ENCODE peak calls at places on chromosomes 16 and 17, in nine cellular contexts. A is SK-N-SH, O is esophagus muscularis mucosa, D is suprapubic skin, L is HCT116, B is transverse colon, K is stomach, J is HL-60, E is Panc1. W is an unnamed sample.

GRCh38 chr16:1075546-1075945 is 3.0 kb downstream of the SSTR5 start:
- DNase-seq in O (no peak), K (no peak), A (no peak), D (no peak), L (no peak), B (no peak), J (no peak), E (no peak), W (no peak)

GRCh38 chr17:61218438-61218837 is 181.2 kb upstream of the TBX2 start:
- DNase-seq in B (no peak), L (no peak), O (no peak), K (no peak), A (no peak), J (peak), D (no peak), E (peak), W (no peak)

GRCh38 chr16:73210686-73211085 is 162.8 kb upstream of the ZFHX3 start:
- DNase-seq in K (no peak), L (no peak), E (no peak), O (no peak), J (no peak), D (no peak), B (no peak), A (no peak), W (no peak)

GRCh38 chr17:60524463-60525346 is 1.3 kb downstream of the APPBP2 start:
- DNase-seq in J (peak), A (peak), E (no peak), D (no peak), K (no peak), B (no peak), O (peak), L (no peak), W (no peak)

GRCh38 chr17:36657763-36658490 is 56.5 kb downstream of the MRM1 start:
- DNase-seq in B (peak), K (peak), J (no peak), D (no peak), A (peak), E (no peak), O (no peak), L (no peak), W (no peak)

GRCh38 chr16:12184419-12184831 is 207.9 kb downstream of the SNX29 start:
- DNase-seq in L (no peak), K (no peak), J (no peak), E (no peak), B (no peak), D (no peak), A (no peak), O (no peak), W (no peak)

GRCh38 chr16:4682616-4683254 is 10.6 kb upstream of the NUDT16L1 start:
- DNase-seq in J (peak), B (no peak), K (peak), E (no peak), A (peak), O (no peak), D (no peak), L (no peak), W (peak)

GRCh38 chr17:72173475-72174116 is 52.8 kb downstream of the SOX9 start:
- DNase-seq in E (no peak), B (no peak), O (no peak), J (no peak), K (no peak), L (no peak), A (no peak), D (no peak), W (no peak)

GRCh38 chr17:74089869-74090464 is 113.5 kb upstream of the RPL38 start:
- DNase-seq in L (peak), O (no peak), K (peak), B (peak), D (no peak), E (peak), A (peak), J (peak), W (peak)

GRCh38 chr17:19317359-19318095 is 45.0 kb downstream of the B9D1 start:
- DNase-seq in K (peak), D (peak), B (peak), O (no peak), L (peak), E (no peak), J (peak), A (no peak), W (no peak)

GRCh38 chr16:80274576-80275191 is 266.1 kb upstream of the DYNLRB2 start:
- DNase-seq in O (no peak), J (no peak), L (no peak), E (no peak), K (no peak), D (no peak), B (no peak), A (no peak), W (no peak)

GRCh38 chr17:21689604-21690003 is 2.7 kb upstream of the KCNJ18 start:
- DNase-seq in D (no peak), O (no peak), B (no peak), K (no peak), J (no peak), L (peak), A (no peak), E (no peak), W (no peak)

GRCh38 chr17:11240841-11241610 is at the start of gene SHISA6:
- DNase-seq in E (no peak), O (no peak), B (no peak), L (no peak), D (peak), J (no peak), K (no peak), A (peak), W (peak)

GRCh38 chr16:48811478-48811877 is 201.5 kb upstream of the N4BP1 start:
- DNase-seq in O (peak), B (no peak), L (no peak), A (no peak), D (no peak), K (no peak), J (no peak), E (no peak), W (no peak)

GRCh38 chr17:47077576-47077975 is 98.5 kb upstream of the RPRML start:
- DNase-seq in D (no peak), K (no peak), B (no peak), L (no peak), E (no peak), J (no peak), A (no peak), O (no peak), W (no peak)

GRCh38 chr17:4446326-4447051 is 12.7 kb downstream of the SPNS3 start:
- DNase-seq in O (no peak), J (no peak), A (no peak), E (no peak), D (no peak), K (no peak), L (no peak), B (no peak), W (no peak)

GRCh38 chr16:86949630-86950029 is 367.6 kb downstream of the C16orf95 start:
- DNase-seq in E (no peak), D (no peak), B (no peak), A (no peak), K (no peak), J (no peak), O (no peak), L (no peak), W (no peak)

GRCh38 chr16:86953631-86954465 is 363.3 kb downstream of the C16orf95 start:
- DNase-seq in L (no peak), B (no peak), D (no peak), J (no peak), A (no peak), K (no peak), E (no peak), O (no peak), W (no peak)

GRCh38 chr16:86952769-86953168 is 364.4 kb downstream of the C16orf95 start:
- DNase-seq in O (no peak), K (no peak), E (no peak), A (no peak), B (no peak), D (no peak), L (no peak), J (no peak), W (no peak)

GRCh38 chr16:86951041-86951822 is 366.0 kb downstream of the C16orf95 start:
- DNase-seq in L (no peak), K (no peak), B (no peak), O (no peak), J (no peak), D (no peak), E (no peak), A (no peak), W (no peak)

GRCh38 chr16:86951831-86952598 is 365.2 kb downstream of the C16orf95 start:
- DNase-seq in L (peak), J (no peak), D (no peak), O (no peak), B (no peak), A (no peak), E (no peak), K (no peak), W (no peak)
- H3K4me3 ChIP-seq in L (peak), J (no peak), D (no peak), O (no peak), B (no peak), A (no peak), E (no peak), K (no peak), W (no peak)

DNA sequence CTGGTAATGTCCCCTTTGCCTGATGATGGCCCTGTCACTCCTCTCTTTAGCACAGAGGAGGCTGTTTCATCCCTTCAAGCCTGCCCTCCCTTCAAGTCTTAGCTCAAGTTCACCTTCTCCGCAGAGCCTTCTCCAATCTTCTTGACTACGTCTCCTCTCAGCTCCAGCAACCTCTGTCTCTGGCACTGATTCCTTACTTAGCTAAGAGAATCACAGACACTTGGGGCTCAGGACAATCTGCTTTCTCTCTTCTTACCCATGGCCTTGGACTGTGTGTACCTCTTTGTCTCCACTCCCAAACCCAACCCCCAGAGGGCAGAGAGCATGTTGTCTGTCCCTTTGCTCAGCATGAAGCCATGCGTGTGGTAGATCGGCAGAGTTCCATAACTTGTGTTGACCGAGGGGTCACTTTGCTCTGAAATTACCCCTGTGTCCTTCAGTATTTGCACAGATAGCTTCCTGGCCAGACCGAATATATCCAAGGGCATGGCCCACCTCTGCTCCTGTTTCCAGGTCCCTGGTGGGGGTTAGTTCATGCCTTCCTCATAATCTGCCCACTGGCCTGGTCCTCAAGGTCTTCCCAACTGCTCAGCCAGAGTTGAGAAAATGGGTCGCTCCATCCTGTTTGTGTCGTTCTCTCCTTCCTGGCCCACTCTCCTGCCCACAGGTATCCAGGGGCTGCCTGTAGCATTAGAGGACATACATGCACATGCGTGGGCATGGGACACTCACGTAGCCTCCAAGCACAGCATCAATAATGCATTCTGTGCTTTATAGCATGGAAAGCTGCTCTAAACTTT is 41.6 kb downstream of the MAPT start:
- DNase-seq in B (no peak), E (no peak), O (no peak), K (no peak), D (no peak), A (no peak), J (no peak), L (no peak), W (no peak)
- TF ChIP-seq POLR2AphosphoS5 in B (no peak), E (no peak), O (no peak), K (no peak), D (no peak), A (no peak), J (no peak), L (no peak), W (no peak)

GRCh38 chr17:79776378-79777165 is 1.4 kb upstream of the CBX2 start:
- DNase-seq in K (no peak), O (no peak), B (no peak), E (no peak), D (no peak), J (no peak), L (no peak), A (no peak), W (no peak)
- H3K4me3 ChIP-seq in K (no peak), O (peak), B (no peak), E (no peak), D (no peak), J (no peak), L (no peak), A (no peak), W (no peak)

GRCh38 chr16:86823125-86823524 is 244.8 kb downstream of the FOXL1 start:
- DNase-seq in A (no peak), J (no peak), D (no peak), B (no peak), K (no peak), L (no peak), E (peak), O (no peak), W (no peak)
- TF ChIP-seq POLR2AphosphoS5 in A (no peak), J (no peak), D (no peak), B (no peak), K (no peak), L (no peak), E (peak), O (no peak), W (no peak)

GRCh38 chr17:81520021-81520894 is 7.7 kb upstream of the ACTG1 start:
- DNase-seq in O (no peak), K (no peak), E (no peak), A (no peak), L (no peak), B (no peak), D (no peak), J (no peak), W (no peak)

GRCh38 chr17:81518113-81518784 is 5.7 kb upstream of the ACTG1 start:
- DNase-seq in A (no peak), K (no peak), B (peak), O (no peak), E (no peak), L (no peak), D (no peak), J (no peak), W (no peak)

GRCh38 chr17:81517339-81518112 is 4.9 kb upstream of the ACTG1 start:
- DNase-seq in L (no peak), B (peak), O (no peak), J (peak), K (no peak), A (no peak), E (no peak), D (no peak), W (no peak)

GRCh38 chr17:81518785-81519283 is 6.2 kb upstream of the ACTG1 start:
- DNase-seq in E (no peak), L (no peak), J (peak), O (no peak), K (peak), A (no peak), D (no peak), B (peak), W (no peak)

DNA sequence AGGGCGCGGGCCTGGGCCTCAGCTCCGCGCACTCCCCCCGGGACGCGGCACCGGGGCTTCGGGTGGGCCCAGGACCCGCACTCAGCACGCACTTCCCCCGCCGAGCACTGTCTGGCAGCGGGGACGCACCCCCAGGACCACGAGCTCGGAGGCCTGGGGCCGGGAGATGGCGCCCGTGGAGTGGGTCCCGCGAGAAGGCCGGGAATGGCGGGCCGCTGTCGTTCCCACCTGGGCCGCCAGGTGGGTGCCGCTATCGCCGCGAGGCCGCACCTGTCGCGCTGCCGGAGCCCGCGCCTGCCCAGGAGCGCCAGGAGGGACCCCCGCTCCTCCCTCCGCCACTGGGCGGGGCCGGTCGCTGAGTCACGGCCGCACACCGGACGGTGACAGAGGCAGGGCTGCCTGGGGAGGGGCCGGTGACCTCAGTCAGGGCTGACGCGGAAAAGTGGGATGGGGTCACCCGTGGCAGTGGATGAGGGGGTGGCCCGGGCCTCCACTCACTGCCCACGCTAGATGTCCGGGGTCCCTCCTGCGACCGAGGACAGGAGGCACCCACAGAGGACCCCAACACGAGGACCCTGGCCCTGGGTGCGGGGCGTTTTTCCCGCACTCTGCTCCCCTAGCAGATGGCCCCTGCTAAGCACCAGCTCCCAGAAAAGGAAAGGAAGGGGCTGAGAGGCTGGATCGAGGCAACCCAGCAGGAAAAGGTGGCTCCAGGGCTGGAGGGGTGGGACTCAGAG is 6.9 kb upstream of the ACTG1 start:
- DNase-seq in O (no peak), K (peak), B (peak), A (no peak), D (no peak), E (no peak), L (peak), J (no peak), W (peak)
- H3K4me3 ChIP-seq in O (peak), K (peak), B (peak), A (no peak), D (peak), E (peak), L (peak), J (peak), W (peak)

DNA sequence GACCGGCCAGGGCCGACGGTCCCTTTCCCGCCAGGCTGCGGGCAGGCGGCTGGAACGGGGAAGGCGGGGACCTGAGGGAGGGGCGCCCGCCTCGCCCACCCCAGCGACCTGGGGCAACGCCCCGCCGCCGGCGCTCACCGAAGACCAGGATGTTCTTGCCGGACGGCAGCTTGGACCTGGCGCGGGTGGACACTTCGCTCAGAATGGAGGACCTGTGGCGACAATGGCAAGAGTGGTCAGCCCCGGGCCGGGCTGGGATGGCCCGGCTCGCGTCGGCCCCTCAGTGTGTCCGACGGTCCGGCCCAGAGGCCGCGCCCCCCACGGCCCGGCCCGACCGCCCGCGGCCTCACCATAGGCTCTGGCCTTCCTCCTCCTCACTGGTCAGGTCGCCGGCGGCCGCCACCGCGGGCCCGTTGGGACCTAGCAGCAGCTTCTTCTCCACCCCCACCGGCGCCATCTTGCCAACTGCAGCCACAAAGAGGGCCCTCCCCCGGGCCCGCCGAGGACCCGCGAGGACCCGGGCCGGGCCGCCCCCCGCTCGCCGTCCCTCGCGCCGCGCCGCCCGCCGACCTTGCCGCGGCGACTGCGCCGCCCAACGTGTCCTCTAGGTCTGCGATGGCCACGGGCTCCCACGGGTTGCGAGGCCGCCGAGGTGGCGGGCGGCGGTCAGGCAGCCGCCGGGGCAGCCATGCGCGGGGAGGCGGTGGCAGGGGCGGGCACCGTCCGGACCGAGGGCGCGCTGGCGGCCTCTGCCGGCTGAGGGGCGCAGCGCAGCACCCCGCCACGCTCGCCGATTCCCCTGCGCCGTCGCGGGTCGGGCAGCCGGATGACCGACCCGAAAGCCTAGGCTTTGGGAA is at the start of gene DYNC1LI2:
- DNase-seq in D (peak), L (peak), B (peak), J (peak), O (no peak), E (no peak), K (peak), A (peak), W (peak)
- TF ChIP-seq POLR2AphosphoS5 in D (no peak), L (peak), B (no peak), J (no peak), O (no peak), E (no peak), K (no peak), A (peak), W (no peak)

GRCh38 chr16:88549671-88550643 is 20.2 kb upstream of the ZC3H18 start:
- DNase-seq in D (no peak), L (no peak), K (no peak), E (no peak), B (no peak), O (no peak), A (peak), J (no peak), W (no peak)
- H3K4me3 ChIP-seq in D (no peak), L (no peak), K (no peak), E (no peak), B (no peak), O (no peak), A (no peak), J (no peak), W (no peak)

GRCh38 chr17:31788956-31789355 is 70.1 kb downstream of the COPRS start:
- DNase-seq in B (no peak), O (no peak), D (no peak), K (no peak), E (no peak), A (no peak), L (no peak), J (no peak), W (no peak)

GRCh38 chr17:31789707-31790505 is 69.1 kb downstream of the COPRS start:
- DNase-seq in A (no peak), J (no peak), K (no peak), D (peak), O (no peak), E (no peak), L (no peak), B (no peak), W (no peak)

GRCh38 chr17:31788571-31788946 is 70.5 kb downstream of the COPRS start:
- DNase-seq in D (no peak), B (no peak), J (no peak), O (no peak), A (no peak), K (no peak), E (no peak), L (no peak), W (no peak)

GRCh38 chr17:31787082-31787481 is 72.0 kb downstream of the COPRS start:
- DNase-seq in O (no peak), A (no peak), J (no peak), L (no peak), E (no peak), D (no peak), K (no peak), B (no peak), W (no peak)

DNA sequence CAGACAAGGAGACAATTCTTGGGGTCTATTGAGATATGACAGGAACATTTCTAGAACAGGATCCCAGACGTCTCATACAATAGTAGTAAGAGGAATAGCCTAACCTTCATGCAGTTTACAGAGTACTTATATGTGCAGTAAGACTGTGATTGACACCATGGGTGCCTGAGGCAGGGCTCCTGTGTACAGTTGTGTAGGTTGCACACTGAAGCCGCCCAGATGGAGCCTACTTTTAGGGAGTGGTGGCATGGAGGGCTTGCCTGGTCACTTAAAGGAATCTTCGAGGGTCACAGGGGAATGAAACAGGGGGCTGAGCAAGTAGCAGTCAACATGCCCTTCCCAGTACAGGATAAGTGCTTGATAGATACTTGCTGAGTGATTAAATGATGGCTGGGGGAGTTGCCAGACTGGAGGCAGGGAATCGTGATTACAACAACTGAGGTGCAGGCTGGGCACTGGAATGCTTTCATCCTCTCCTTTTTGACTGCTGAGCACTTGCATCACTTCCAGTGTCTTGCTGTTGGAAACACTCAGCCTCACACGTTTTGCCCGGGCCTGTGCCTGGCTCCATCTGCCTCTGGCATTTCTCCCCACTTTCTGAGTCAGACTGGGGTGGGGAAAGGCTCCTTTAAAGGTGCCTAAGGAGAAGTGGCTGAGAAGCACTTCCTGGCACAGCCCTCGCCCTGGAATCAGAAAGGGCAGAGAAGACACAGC is 71.0 kb downstream of the COPRS start:
- DNase-seq in B (peak), D (peak), J (no peak), O (no peak), E (no peak), L (peak), A (no peak), K (no peak), W (peak)
- TF ChIP-seq POLR2AphosphoS5 in B (peak), D (no peak), J (no peak), O (peak), E (no peak), L (no peak), A (peak), K (no peak), W (peak)

W was measured in prostate gland.